ENCODE peak calls at places on chromosomes 4 and X, in four cellular contexts. F is GM20000; H is stimulated activated CD8-positive, alpha-beta memory T cell treated with anti-CD3 and anti-CD28 coated beads, Interleukin-4, amount 100 ng/mL, for 1 hour; A is naive B cell. L is an unnamed sample.

GRCh38 chrX:48815266-48815665 is 11.0 kb upstream of the ERAS start:
- DNase-seq in F (no peak), H (no peak), A (no peak), L (no peak)

GRCh38 chrX:54978448-54978847 is 15.5 kb downstream of the PFKFB1 start:
- DNase-seq in F (no peak), H (no peak), A (no peak), L (no peak)

GRCh38 chr4:38664704-38665401 is 854 bp downstream of the KLF3 start:
- DNase-seq in F (peak), H (no peak), A (no peak), L (peak)

GRCh38 chrX:132219343-132219768 is at the start of gene RAP2C:
- DNase-seq in F (peak), H (peak), A (peak), L (peak)

GRCh38 chr4:8433181-8433580 is 7.3 kb downstream of the ACOX3 start:
- DNase-seq in F (no peak), H (no peak), A (no peak), L (no peak)

GRCh38 chr4:95000076-95000648 is 242.4 kb downstream of the BMPR1B start:
- DNase-seq in F (no peak), H (no peak), A (no peak), L (no peak)

GRCh38 chr4:337932-338758 is 531 bp downstream of the ZNF141 start:
- DNase-seq in F (peak), H (no peak), A (no peak), L (peak)

GRCh38 chr4:16916719-16917337 is 18.4 kb upstream of the LDB2 start:
- DNase-seq in F (peak), H (peak), A (peak), L (no peak)

GRCh38 chr4:98519268-98519993 is 139.0 kb downstream of the TSPAN5 start:
- DNase-seq in F (no peak), H (no peak), A (no peak), L (no peak)

GRCh38 chr4:8079031-8079885 is 79.4 kb downstream of the ABLIM2 start:
- DNase-seq in F (no peak), H (no peak), A (no peak), L (peak)

GRCh38 chr4:43423276-43423675 is 530.8 kb downstream of the GRXCR1 start:
- DNase-seq in F (no peak), H (no peak), A (no peak), L (no peak)

GRCh38 chr4:108070775-108071174 is 81.1 kb downstream of the HADH start:
- DNase-seq in F (no peak), H (no peak), A (no peak), L (no peak)

GRCh38 chr4:5988086-5988845 is 30.0 kb downstream of the C4orf50 start:
- DNase-seq in F (no peak), H (no peak), A (no peak), L (no peak)

GRCh38 chr4:56941403-56941802 is 33.7 kb downstream of the REST start:
- DNase-seq in F (no peak), H (no peak), A (no peak), L (no peak)